ENCODE peak calls at places on chromosomes 11 and 22, in six cellular contexts. One of them, this sample, is unnamed.

GRCh38 chr22:37303821-37304274 is 21.5 kb downstream of the CYTH4 start:
- DNase-seq in uterus: no peak
- DNase-seq in lower lobe of right lung: peak; percentile 66
- DNase-seq in sigmoid colon: no peak
- DNase-seq in right lobe of liver: no peak
- DNase-seq in fibroblast of lung: peak; percentile 92
- DNase-seq in this sample: no peak

GRCh38 chr11:81000334-81001100 is 1559.7 kb upstream of the TENM4 start:
- DNase-seq in fibroblast of lung: no peak
- DNase-seq in right lobe of liver: no peak
- DNase-seq in sigmoid colon: no peak
- DNase-seq in uterus: no peak
- DNase-seq in lower lobe of right lung: no peak
- DNase-seq in this sample: no peak

GRCh38 chr11:64885367-64886286 is 7.2 kb upstream of the EHD1 start:
- DNase-seq in fibroblast of lung: peak; percentile 78
- DNase-seq in right lobe of liver: no peak
- DNase-seq in uterus: no peak
- DNase-seq in sigmoid colon: no peak
- DNase-seq in lower lobe of right lung: no peak
- DNase-seq in this sample: no peak

GRCh38 chr11:14386081-14386480 is 27.1 kb upstream of the RRAS2 start:
- DNase-seq in lower lobe of right lung: no peak
- DNase-seq in sigmoid colon: no peak
- DNase-seq in fibroblast of lung: no peak
- DNase-seq in uterus: no peak
- DNase-seq in right lobe of liver: no peak
- DNase-seq in this sample: no peak

GRCh38 chr11:111019931-111020381 is 225.6 kb upstream of the POU2AF2 start:
- DNase-seq in sigmoid colon: no peak
- DNase-seq in right lobe of liver: peak; percentile 53
- DNase-seq in lower lobe of right lung: no peak
- DNase-seq in fibroblast of lung: no peak
- DNase-seq in uterus: no peak
- DNase-seq in this sample: no peak

GRCh38 chr11:44936527-44936926 is 14.2 kb downstream of the TP53I11 start:
- DNase-seq in lower lobe of right lung: peak; percentile 81
- DNase-seq in uterus: peak; percentile 81
- DNase-seq in fibroblast of lung: peak; percentile 61
- DNase-seq in right lobe of liver: peak; percentile 81
- DNase-seq in sigmoid colon: peak; percentile 89
- DNase-seq in this sample: peak; percentile 79

GRCh38 chr11:129035254-129035653 is 92.6 kb upstream of the TP53AIP1 start:
- DNase-seq in fibroblast of lung: no peak
- DNase-seq in sigmoid colon: no peak
- DNase-seq in uterus: no peak
- DNase-seq in lower lobe of right lung: no peak
- DNase-seq in right lobe of liver: no peak
- DNase-seq in this sample: no peak

GRCh38 chr11:30521297-30522071 is 64.7 kb downstream of the MPPED2 start:
- DNase-seq in sigmoid colon: no peak
- DNase-seq in right lobe of liver: no peak
- DNase-seq in lower lobe of right lung: no peak
- DNase-seq in uterus: no peak
- DNase-seq in fibroblast of lung: no peak
- DNase-seq in this sample: no peak

GRCh38 chr11:120078397-120078796 is 59.5 kb downstream of the TRIM29 start:
- DNase-seq in sigmoid colon: no peak
- DNase-seq in fibroblast of lung: no peak
- DNase-seq in uterus: no peak
- DNase-seq in lower lobe of right lung: no peak
- DNase-seq in right lobe of liver: no peak
- DNase-seq in this sample: no peak

GRCh38 chr11:77267910-77268309 is 33.6 kb downstream of the GDPD4 start:
- DNase-seq in fibroblast of lung: peak; percentile 86
- DNase-seq in sigmoid colon: no peak
- DNase-seq in right lobe of liver: no peak
- DNase-seq in uterus: no peak
- DNase-seq in lower lobe of right lung: no peak
- DNase-seq in this sample: no peak

GRCh38 chr22:27991586-27992293 is 72.7 kb upstream of the PITPNB start:
- DNase-seq in fibroblast of lung: no peak
- DNase-seq in right lobe of liver: peak; percentile 38
- DNase-seq in uterus: no peak
- DNase-seq in sigmoid colon: peak; percentile 33
- DNase-seq in lower lobe of right lung: peak; percentile 17
- DNase-seq in this sample: no peak

GRCh38 chr11:129109701-129110100 is 82.4 kb downstream of the ARHGAP32 start:
- DNase-seq in sigmoid colon: no peak
- DNase-seq in uterus: no peak
- DNase-seq in lower lobe of right lung: no peak
- DNase-seq in right lobe of liver: no peak
- DNase-seq in fibroblast of lung: no peak
- DNase-seq in this sample: no peak

DNA sequence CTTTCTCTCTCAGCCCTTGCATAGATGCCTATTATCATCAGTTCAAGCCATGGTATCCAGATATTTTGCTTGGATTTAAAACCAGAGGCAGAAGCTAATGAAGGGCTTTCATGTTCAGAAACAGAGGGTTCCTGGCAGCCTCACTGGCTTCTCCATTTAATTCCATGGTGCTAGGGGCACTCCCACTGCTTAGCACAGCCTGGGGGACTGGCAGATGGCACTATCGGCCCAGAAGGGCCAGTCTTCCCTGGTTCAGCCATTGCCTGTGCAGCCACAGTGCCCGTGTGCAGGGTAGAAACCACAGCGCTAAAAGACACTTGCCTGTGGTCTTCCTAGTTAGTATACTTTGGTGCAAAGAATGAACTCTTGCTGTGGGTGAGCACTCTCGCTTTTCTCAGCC is 111.5 kb downstream of the LDLRAD3 start:
- DNase-seq in uterus: no peak
- DNase-seq in sigmoid colon: no peak
- DNase-seq in fibroblast of lung: no peak
- DNase-seq in lower lobe of right lung: no peak
- DNase-seq in right lobe of liver: no peak
- DNase-seq in this sample: no peak
- H3K27ac ChIP-seq in uterus: no peak overlapping the region
- H3K27ac ChIP-seq in sigmoid colon: no peak overlapping the region
- H3K27ac ChIP-seq in fibroblast of lung: no peak overlapping the region
- H3K27ac ChIP-seq in lower lobe of right lung: no peak overlapping the region
- H3K27ac ChIP-seq in right lobe of liver: no peak overlapping the region
- H3K27ac ChIP-seq in this sample: no peak overlapping the region

GRCh38 chr11:94128746-94129504 is at the start of gene PANX1:
- DNase-seq in uterus: peak; percentile 78
- DNase-seq in right lobe of liver: peak; percentile 82
- DNase-seq in sigmoid colon: peak; percentile 93
- DNase-seq in fibroblast of lung: peak; percentile 87
- DNase-seq in lower lobe of right lung: peak; percentile 91
- DNase-seq in this sample: peak; percentile 84
- TF ChIP-seq CTCF in uterus: no peak
- TF ChIP-seq CTCF in right lobe of liver: no peak
- TF ChIP-seq CTCF in sigmoid colon: no peak
- TF ChIP-seq CTCF in fibroblast of lung: no peak
- TF ChIP-seq CTCF in lower lobe of right lung: no peak
- TF ChIP-seq CTCF in this sample: no peak

GRCh38 chr11:13010737-13011342 is 1.7 kb downstream of the RASSF10 start:
- DNase-seq in fibroblast of lung: peak; percentile 14
- DNase-seq in lower lobe of right lung: peak; percentile 57
- DNase-seq in uterus: no peak
- DNase-seq in right lobe of liver: no peak
- DNase-seq in sigmoid colon: no peak
- DNase-seq in this sample: no peak
- H3K4me3 ChIP-seq in fibroblast of lung: no peak overlapping the region
- H3K4me3 ChIP-seq in lower lobe of right lung: peak overlapping the region; percentile 51
- H3K4me3 ChIP-seq in uterus: no peak overlapping the region
- H3K4me3 ChIP-seq in right lobe of liver: no peak overlapping the region
- H3K4me3 ChIP-seq in sigmoid colon: no peak overlapping the region
- H3K4me3 ChIP-seq in this sample: peak overlapping the region; percentile 65

DNA sequence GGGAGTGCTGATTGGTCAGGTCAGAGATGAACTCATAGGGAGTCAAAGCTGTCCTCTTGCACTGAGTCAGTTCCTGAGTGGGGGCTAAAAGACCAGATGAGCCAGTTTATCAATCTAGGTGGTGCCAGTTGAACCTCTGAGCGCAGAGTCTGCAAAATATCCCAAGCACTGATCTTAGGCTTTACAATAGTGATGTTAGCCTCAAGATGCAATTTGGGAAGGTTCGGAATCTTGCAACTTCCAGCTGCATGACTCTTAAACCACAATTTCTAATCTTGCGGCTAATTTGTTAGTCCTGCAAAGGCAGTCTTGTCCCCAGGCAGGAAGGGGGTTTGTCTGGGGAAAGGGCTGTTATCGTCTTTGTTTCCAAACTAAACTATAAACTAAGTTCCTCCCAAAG is 92.3 kb upstream of the PARVA start:
- DNase-seq in fibroblast of lung: peak; percentile 99
- DNase-seq in sigmoid colon: no peak
- DNase-seq in right lobe of liver: no peak
- DNase-seq in uterus: no peak
- DNase-seq in lower lobe of right lung: no peak
- DNase-seq in this sample: no peak
- H3K27ac ChIP-seq in fibroblast of lung: peak overlapping the region; percentile 92
- H3K27ac ChIP-seq in sigmoid colon: peak overlapping the region; percentile 99
- H3K27ac ChIP-seq in right lobe of liver: no peak overlapping the region
- H3K27ac ChIP-seq in uterus: no peak overlapping the region
- H3K27ac ChIP-seq in lower lobe of right lung: no peak overlapping the region
- H3K27ac ChIP-seq in this sample: no peak overlapping the region

GRCh38 chr22:48523091-48523490 is 1304.6 kb downstream of the BRD1 start:
- DNase-seq in lower lobe of right lung: no peak
- DNase-seq in fibroblast of lung: peak; percentile 7
- DNase-seq in right lobe of liver: no peak
- DNase-seq in uterus: no peak
- DNase-seq in sigmoid colon: no peak
- DNase-seq in this sample: no peak

GRCh38 chr22:48520207-48520606 is 1307.5 kb downstream of the BRD1 start:
- DNase-seq in sigmoid colon: no peak
- DNase-seq in lower lobe of right lung: no peak
- DNase-seq in right lobe of liver: no peak
- DNase-seq in uterus: no peak
- DNase-seq in fibroblast of lung: no peak
- DNase-seq in this sample: no peak

GRCh38 chr22:48522271-48522670 is 1305.4 kb downstream of the BRD1 start:
- DNase-seq in lower lobe of right lung: no peak
- DNase-seq in sigmoid colon: no peak
- DNase-seq in uterus: no peak
- DNase-seq in right lobe of liver: no peak
- DNase-seq in fibroblast of lung: no peak
- DNase-seq in this sample: no peak

GRCh38 chr22:48523761-48524160 is 1303.9 kb downstream of the BRD1 start:
- DNase-seq in lower lobe of right lung: no peak
- DNase-seq in uterus: no peak
- DNase-seq in right lobe of liver: no peak
- DNase-seq in sigmoid colon: no peak
- DNase-seq in fibroblast of lung: no peak
- DNase-seq in this sample: no peak

GRCh38 chr22:48520888-48521600 is 1306.6 kb downstream of the BRD1 start:
- DNase-seq in uterus: no peak
- DNase-seq in fibroblast of lung: peak; percentile 25
- DNase-seq in sigmoid colon: no peak
- DNase-seq in right lobe of liver: no peak
- DNase-seq in lower lobe of right lung: no peak
- DNase-seq in this sample: no peak
- TF ChIP-seq CTCF in uterus: no peak
- TF ChIP-seq CTCF in fibroblast of lung: no peak
- TF ChIP-seq CTCF in sigmoid colon: no peak
- TF ChIP-seq CTCF in right lobe of liver: no peak
- TF ChIP-seq CTCF in lower lobe of right lung: no peak
- TF ChIP-seq CTCF in this sample: no peak

This sample was measured in psoas muscle.